ENCODE peak calls at places on chromosomes 11 and 22, in nine cellular contexts. B is body of pancreas, J is A549, G is breast epithelium, L is GM12891, Z is K562, K is Peyer's patch, O is stomach, U is IMR-90. R is an unnamed sample.

GRCh38 chr22:44192098-44192810 is 11.5 kb downstream of the PARVG start:
- DNase-seq in B (no peak), J (peak), G (no peak), L (no peak), Z (peak), K (no peak), O (no peak), U (no peak), R (no peak)

GRCh38 chr11:42951266-42951665 is 360.5 kb upstream of the API5 start:
- DNase-seq in B (no peak), J (no peak), G (peak), L (no peak), Z (no peak), K (no peak), O (peak), U (no peak), R (peak)

GRCh38 chr22:29345932-29346331 is 30.4 kb upstream of the RASL10A start:
- DNase-seq in B (no peak), J (no peak), G (no peak), L (no peak), Z (no peak), K (no peak), O (no peak), U (peak), R (no peak)

GRCh38 chr11:79920480-79920879 is 479.6 kb upstream of the TENM4 start:
- DNase-seq in B (no peak), J (no peak), G (no peak), L (no peak), Z (no peak), K (no peak), O (no peak), U (no peak), R (no peak)

GRCh38 chr11:45233121-45233803 is 52.9 kb downstream of the SYT13 start:
- DNase-seq in B (peak), J (peak), G (no peak), L (peak), Z (peak), K (peak), O (peak), U (peak), R (peak)

GRCh38 chr11:57741132-57742086 is at the start of gene SELENOH:
- DNase-seq in B (peak), J (peak), G (peak), L (peak), Z (peak), K (peak), O (peak), U (peak), R (peak)

GRCh38 chr11:77252555-77253270 is 48.8 kb downstream of the GDPD4 start:
- DNase-seq in B (no peak), J (no peak), G (no peak), L (no peak), Z (no peak), K (no peak), O (no peak), U (no peak), R (no peak)

GRCh38 chr22:20464096-20464614 is 26.5 kb upstream of the SCARF2 start:
- DNase-seq in B (no peak), J (no peak), G (no peak), L (peak), Z (no peak), K (peak), O (no peak), U (no peak), R (no peak)

GRCh38 chr11:91804057-91804456 is 420.6 kb upstream of the FAT3 start:
- DNase-seq in B (no peak), J (peak), G (no peak), L (no peak), Z (no peak), K (no peak), O (no peak), U (no peak), R (no peak)

GRCh38 chr11:19553683-19554333 is 158.8 kb upstream of the NAV2 start:
- DNase-seq in B (peak), J (peak), G (peak), L (peak), Z (peak), K (peak), O (peak), U (peak), R (peak)

GRCh38 chr11:128328955-128329551 is 258.3 kb downstream of the ETS1 start:
- DNase-seq in B (no peak), J (no peak), G (no peak), L (no peak), Z (no peak), K (no peak), O (no peak), U (no peak), R (peak)

GRCh38 chr11:132716037-132716436 is 816.3 kb downstream of the OPCML start:
- DNase-seq in B (no peak), J (no peak), G (no peak), L (no peak), Z (no peak), K (no peak), O (no peak), U (no peak), R (no peak)

GRCh38 chr11:27388869-27389268 is 25.9 kb upstream of the CCDC34 start:
- DNase-seq in B (no peak), J (no peak), G (no peak), L (no peak), Z (no peak), K (no peak), O (no peak), U (peak), R (no peak)

GRCh38 chr11:71383461-71383860 is 64.7 kb downstream of the DHCR7 start:
- DNase-seq in B (no peak), J (no peak), G (no peak), L (peak), Z (no peak), K (peak), O (no peak), U (no peak), R (no peak)

GRCh38 chr22:39336411-39336810 is 13.4 kb upstream of the SYNGR1 start:
- DNase-seq in B (peak), J (no peak), G (no peak), L (no peak), Z (no peak), K (no peak), O (no peak), U (no peak), R (no peak)

GRCh38 chr22:49142281-49142680 is 685.4 kb downstream of the BRD1 start:
- DNase-seq in B (no peak), J (no peak), G (no peak), L (no peak), Z (no peak), K (no peak), O (no peak), U (no peak), R (no peak)

GRCh38 chr11:72241290-72241781 is 2.6 kb downstream of the PHOX2A start:
- DNase-seq in B (no peak), J (no peak), G (peak), L (no peak), Z (no peak), K (no peak), O (no peak), U (no peak), R (no peak)

GRCh38 chr11:73285721-73286120 is 13.6 kb downstream of the P2RY6 start:
- DNase-seq in B (no peak), J (no peak), G (no peak), L (no peak), Z (no peak), K (no peak), O (no peak), U (no peak), R (no peak)

GRCh38 chr11:65915101-65915820 is 3.6 kb downstream of the C11orf68 start:
- DNase-seq in B (no peak), J (no peak), G (no peak), L (no peak), Z (no peak), K (no peak), O (no peak), U (no peak), R (no peak)

GRCh38 chr11:2700415-2701211 is 819 bp upstream of the KCNQ1OT1 start:
- DNase-seq in B (peak), J (peak), G (peak), L (no peak), Z (peak), K (peak), O (peak), U (no peak), R (peak)

GRCh38 chr11:1650918-1651262 is 21.3 kb downstream of the KRTAP5-5 start:
- DNase-seq in B (no peak), J (no peak), G (no peak), L (no peak), Z (no peak), K (no peak), O (no peak), U (no peak), R (no peak)

GRCh38 chr22:44023404-44024287 is 456 bp upstream of the PARVB start:
- DNase-seq in B (no peak), J (peak), G (no peak), L (peak), Z (peak), K (peak), O (peak), U (peak), R (peak)

GRCh38 chr11:1077417-1078119 is 2.9 kb downstream of the MUC2 start:
- DNase-seq in B (no peak), J (no peak), G (peak), L (no peak), Z (no peak), K (no peak), O (no peak), U (no peak), R (no peak)

GRCh38 chr22:39471421-39472141 is 14.8 kb downstream of the MGAT3 start:
- DNase-seq in B (no peak), J (no peak), G (no peak), L (no peak), Z (peak), K (peak), O (no peak), U (peak), R (no peak)

GRCh38 chr22:33247758-33248157 is 189.6 kb upstream of the SYN3 start:
- DNase-seq in B (no peak), J (no peak), G (no peak), L (peak), Z (no peak), K (no peak), O (no peak), U (no peak), R (no peak)

GRCh38 chr11:113289341-113290187 is 24.8 kb upstream of the TTC12 start:
- DNase-seq in B (peak), J (peak), G (no peak), L (peak), Z (peak), K (peak), O (peak), U (peak), R (peak)

GRCh38 chr11:105040703-105041102 is 4.4 kb downstream of the CARD16 start:
- DNase-seq in B (no peak), J (no peak), G (no peak), L (no peak), Z (no peak), K (no peak), O (no peak), U (no peak), R (no peak)

GRCh38 chr11:83694191-83694905 is 408.2 kb upstream of the CCDC90B start:
- DNase-seq in B (no peak), J (no peak), G (no peak), L (no peak), Z (no peak), K (no peak), O (no peak), U (no peak), R (no peak)

GRCh38 chr11:2097356-2097997 is 41.7 kb downstream of the IGF2 start:
- DNase-seq in B (peak), J (no peak), G (peak), L (peak), Z (peak), K (no peak), O (peak), U (peak), R (peak)

GRCh38 chr22:35301370-35301874 is 1.7 kb downstream of the TOM1 start:
- DNase-seq in B (peak), J (peak), G (no peak), L (no peak), Z (peak), K (no peak), O (no peak), U (peak), R (peak)

GRCh38 chr22:29256606-29257325 is 11.0 kb downstream of the RHBDD3 start:
- DNase-seq in B (no peak), J (no peak), G (no peak), L (no peak), Z (no peak), K (peak), O (no peak), U (no peak), R (no peak)

GRCh38 chr11:17887779-17888178 is 125.1 kb downstream of the SERGEF start:
- DNase-seq in B (no peak), J (no peak), G (no peak), L (no peak), Z (no peak), K (no peak), O (no peak), U (no peak), R (no peak)

GRCh38 chr22:49369726-49370717 is 457.7 kb downstream of the BRD1 start:
- DNase-seq in B (no peak), J (no peak), G (peak), L (no peak), Z (no peak), K (no peak), O (peak), U (no peak), R (peak)

DNA sequence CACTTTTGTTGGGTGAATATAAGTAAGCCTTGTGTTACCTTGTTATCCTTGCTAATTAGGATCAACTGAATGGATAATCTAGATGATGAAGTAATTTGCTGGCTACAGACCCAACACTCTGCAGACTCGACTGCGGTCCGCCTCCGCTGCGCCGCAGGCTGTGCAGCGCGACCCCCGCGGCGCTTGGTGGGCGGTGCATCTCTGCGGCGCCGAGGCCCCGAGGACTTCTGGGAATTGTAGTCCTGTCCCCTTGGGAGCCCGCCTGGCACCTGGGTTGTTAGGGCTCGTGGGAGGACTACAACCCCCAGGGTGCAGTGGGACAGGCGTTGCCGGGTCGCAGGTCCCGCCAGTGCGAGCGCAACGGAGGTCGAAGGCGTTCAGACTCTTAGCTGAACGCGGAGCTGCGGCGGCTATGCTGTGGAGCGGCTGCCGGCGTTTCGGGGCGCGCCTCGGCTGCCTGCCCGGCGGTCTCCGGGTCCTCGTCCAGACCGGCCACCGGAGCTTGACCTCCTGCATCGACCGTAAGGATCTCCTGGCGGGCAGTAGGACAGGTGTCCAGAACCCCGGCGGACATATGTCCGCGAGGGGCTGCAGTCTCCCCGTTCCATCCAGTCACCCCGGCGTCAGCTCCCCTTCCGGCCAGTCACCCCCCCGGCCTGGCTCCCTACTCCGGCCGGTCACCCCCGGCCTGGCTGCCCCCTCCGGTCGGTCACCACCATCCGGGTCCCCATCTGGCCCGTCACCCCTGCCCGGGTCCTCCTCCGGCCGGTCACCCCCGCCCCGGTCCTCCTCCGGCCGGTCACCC is at the start of the genes ACAD8 and THYN1:
- DNase-seq in B (peak), J (peak), G (peak), L (peak), Z (peak), K (peak), O (peak), U (peak), R (peak)
- TF ChIP-seq POLR2A in B (peak), J (peak), G (peak), L (peak), Z (peak), K (peak), O (no peak), U (peak), R (peak)

GRCh38 chr22:21952586-21953571 is at the start of gene PPM1F:
- DNase-seq in B (peak), J (peak), G (peak), L (peak), Z (peak), K (peak), O (peak), U (peak), R (peak)
- TF ChIP-seq POLR2A in B (peak), J (peak), G (no peak), L (no peak), Z (no peak), K (no peak), O (no peak), U (peak), R (no peak)

DNA sequence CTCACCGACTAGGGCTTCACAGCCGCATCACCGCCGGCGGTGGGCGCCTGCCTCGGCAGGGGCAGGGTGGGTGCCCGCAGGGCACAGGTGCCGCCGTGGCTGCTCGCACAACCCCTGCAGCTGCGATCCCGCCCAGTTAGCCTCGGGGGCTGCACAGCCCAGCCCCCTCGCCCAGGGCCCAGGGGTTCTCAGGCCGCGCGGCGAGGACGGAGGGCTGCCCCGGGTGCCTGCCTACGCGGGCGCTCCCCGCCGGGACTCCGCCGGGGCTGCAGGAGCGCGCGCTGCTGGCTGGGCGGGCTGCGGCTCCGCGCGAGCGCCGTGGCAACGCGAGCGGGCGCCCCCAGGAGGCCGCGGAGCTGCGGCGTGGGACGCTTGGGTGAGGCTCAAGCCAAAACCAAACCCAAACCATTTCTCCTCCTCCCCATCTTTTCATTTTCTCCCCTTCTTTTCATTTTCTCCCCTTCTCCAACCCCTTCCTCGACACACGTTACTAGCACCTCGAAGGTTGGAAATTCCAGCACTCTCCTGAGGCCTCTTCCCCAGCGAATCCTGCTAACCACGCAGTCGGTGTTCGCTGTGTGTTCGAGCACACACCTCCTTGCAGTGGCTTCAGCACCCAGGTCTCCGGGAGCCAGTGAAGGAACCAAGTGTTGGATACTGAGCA is at the start of gene MICAL3:
- DNase-seq in B (peak), J (peak), G (peak), L (peak), Z (peak), K (peak), O (peak), U (peak), R (peak)
- TF ChIP-seq POLR2A in B (no peak), J (peak), G (no peak), L (no peak), Z (no peak), K (no peak), O (no peak), U (no peak), R (peak)

GRCh38 chr22:24555496-24556253 is at the start of gene SNRPD3:
- DNase-seq in B (peak), J (peak), G (peak), L (peak), Z (peak), K (peak), O (peak), U (peak), R (peak)
- TF ChIP-seq POLR2A in B (peak), J (peak), G (peak), L (no peak), Z (peak), K (peak), O (no peak), U (peak), R (peak)

GRCh38 chr22:31378123-31378522 is 21.3 kb upstream of the DRG1 start:
- DNase-seq in B (no peak), J (no peak), G (no peak), L (no peak), Z (no peak), K (no peak), O (no peak), U (peak), R (no peak)

DNA sequence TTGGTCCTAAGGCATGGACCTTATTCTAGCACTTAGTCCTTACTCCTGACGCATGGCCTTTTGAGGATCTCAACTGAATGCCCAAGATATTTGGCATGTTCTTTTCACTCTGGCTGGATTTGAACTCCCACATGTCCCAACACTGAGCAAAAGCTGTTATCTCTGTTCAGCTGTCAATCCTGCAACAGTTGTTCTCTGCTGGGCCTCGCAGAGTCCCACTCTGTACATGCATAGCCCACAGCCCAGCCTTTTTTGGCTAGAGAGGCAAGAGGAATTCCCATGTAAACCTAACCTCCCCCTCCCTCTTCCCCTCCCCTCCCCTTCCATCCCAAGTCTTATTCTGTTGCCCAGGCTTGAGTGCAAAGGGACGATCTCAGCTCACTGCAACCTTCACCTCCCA is 21.8 kb upstream of the DRG1 start:
- DNase-seq in B (no peak), J (no peak), G (no peak), L (no peak), Z (no peak), K (no peak), O (no peak), U (no peak), R (no peak)
- TF ChIP-seq POLR2A in B (no peak), J (no peak), G (no peak), L (no peak), Z (no peak), K (no peak), O (no peak), U (no peak), R (no peak)

GRCh38 chr11:35162795-35163194 is 23.8 kb downstream of the CD44 start:
- DNase-seq in B (no peak), J (no peak), G (no peak), L (no peak), Z (no peak), K (no peak), O (no peak), U (peak), R (no peak)
- TF ChIP-seq POLR2A in B (no peak), J (no peak), G (no peak), L (no peak), Z (no peak), K (no peak), O (no peak), U (no peak), R (no peak)

DNA sequence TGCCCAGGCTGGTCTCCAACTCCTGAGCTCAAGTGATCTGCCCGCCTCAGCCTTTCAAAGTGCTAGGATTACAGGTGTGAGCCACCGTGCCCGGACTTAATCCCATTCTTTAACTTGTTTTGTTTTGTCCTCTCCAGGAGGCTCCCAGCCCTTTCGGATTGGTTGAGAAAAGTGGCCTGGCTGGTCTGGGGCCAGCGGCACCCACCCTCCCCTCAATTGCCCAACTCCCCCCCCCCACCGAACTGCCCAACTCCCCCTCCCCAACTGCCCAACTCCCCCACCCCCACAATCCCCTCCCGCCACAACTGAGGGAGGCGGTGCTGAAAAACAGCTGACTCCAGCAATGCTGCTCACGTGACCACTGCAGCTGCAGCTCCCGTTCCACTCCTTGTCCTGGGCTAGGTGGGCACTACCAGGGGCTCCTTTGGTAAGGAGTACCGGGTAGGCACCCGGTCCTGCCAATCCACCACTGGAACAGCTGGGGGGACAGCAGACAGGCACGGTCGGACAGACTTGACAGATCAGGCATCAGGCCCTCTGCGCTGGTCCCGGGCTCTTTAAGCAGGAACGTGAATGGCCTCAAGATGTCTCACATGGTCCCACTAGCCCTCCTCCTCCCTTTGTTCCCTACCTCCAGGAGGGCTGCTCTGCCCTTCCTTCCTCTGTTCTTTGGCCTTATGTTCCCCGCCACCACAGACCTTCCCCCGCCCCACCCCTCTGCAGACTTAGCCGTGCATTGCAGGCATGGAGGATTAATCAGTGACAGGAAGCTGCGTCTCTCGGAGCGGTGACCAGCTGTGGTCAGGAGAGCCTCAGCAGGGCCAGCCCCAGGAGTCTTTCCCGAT is at the start of gene TCN2:
- DNase-seq in B (peak), J (peak), G (peak), L (no peak), Z (peak), K (peak), O (peak), U (peak), R (peak)
- TF ChIP-seq POLR2A in B (peak), J (no peak), G (no peak), L (no peak), Z (no peak), K (peak), O (no peak), U (no peak), R (peak)

GRCh38 chr22:37019309-37020191 is at the start of the genes MPST and TST:
- DNase-seq in B (peak), J (peak), G (no peak), L (peak), Z (peak), K (peak), O (peak), U (peak), R (peak)
- TF ChIP-seq POLR2A in B (peak), J (peak), G (no peak), L (no peak), Z (peak), K (peak), O (no peak), U (peak), R (peak)